ENCODE peak calls at places on chromosomes 13 and 19, in five cellular contexts. T is tibial artery, W is endodermal cell, C is tibial nerve, V is cardiac muscle cell. H is an unnamed sample.

GRCh38 chr13:21625366-21625765 is 21.4 kb upstream of the MICU2 start:
- DNase-seq in T (no peak), V (peak), C (no peak), W (no peak), H (peak)

GRCh38 chr19:44777715-44778347 is at the start of gene CBLC:
- DNase-seq in W (peak), C (no peak), T (no peak), V (no peak), H (no peak)

GRCh38 chr13:66560189-66560588 is 669.9 kb downstream of the PCDH9 start:
- DNase-seq in W (no peak), T (no peak), C (no peak), V (peak), H (no peak)

GRCh38 chr13:75302031-75302430 is 179.9 kb downstream of the TBC1D4 start:
- DNase-seq in V (peak), C (no peak), T (no peak), W (no peak), H (peak)

GRCh38 chr13:105341256-105341655 is 1194.2 kb downstream of the EFNB2 start:
- DNase-seq in C (no peak), T (no peak), W (no peak), V (no peak), H (no peak)

GRCh38 chr13:107144432-107144831 is 576.5 kb upstream of the ARGLU1 start:
- DNase-seq in W (no peak), C (no peak), V (peak), T (no peak), H (peak)

GRCh38 chr19:1862068-1862423 is 1.3 kb downstream of the KLF16 start:
- DNase-seq in V (no peak), T (no peak), C (no peak), W (peak), H (no peak)

GRCh38 chr13:33351324-33351723 is 65.8 kb upstream of the STARD13 start:
- DNase-seq in T (no peak), C (no peak), V (peak), W (no peak), H (peak)

GRCh38 chr19:42468273-42468796 is 25.6 kb upstream of the CXCL17 start:
- DNase-seq in W (no peak), V (peak), T (no peak), C (no peak), H (peak)

GRCh38 chr13:40681341-40682051 is 15.1 kb upstream of the FOXO1 start:
- DNase-seq in V (peak), C (no peak), T (no peak), W (peak), H (no peak)

GRCh38 chr19:3123088-3123721 is 12.6 kb upstream of the GNA15 start:
- DNase-seq in T (peak), W (no peak), C (no peak), V (no peak), H (no peak)

GRCh38 chr13:49247722-49248432 is at the start of gene CDADC1:
- DNase-seq in C (peak), V (peak), W (peak), T (peak), H (peak)
- TF ChIP-seq CTCF in C (no peak), V (no peak), W (no peak), T (no peak), H (no peak)

DNA sequence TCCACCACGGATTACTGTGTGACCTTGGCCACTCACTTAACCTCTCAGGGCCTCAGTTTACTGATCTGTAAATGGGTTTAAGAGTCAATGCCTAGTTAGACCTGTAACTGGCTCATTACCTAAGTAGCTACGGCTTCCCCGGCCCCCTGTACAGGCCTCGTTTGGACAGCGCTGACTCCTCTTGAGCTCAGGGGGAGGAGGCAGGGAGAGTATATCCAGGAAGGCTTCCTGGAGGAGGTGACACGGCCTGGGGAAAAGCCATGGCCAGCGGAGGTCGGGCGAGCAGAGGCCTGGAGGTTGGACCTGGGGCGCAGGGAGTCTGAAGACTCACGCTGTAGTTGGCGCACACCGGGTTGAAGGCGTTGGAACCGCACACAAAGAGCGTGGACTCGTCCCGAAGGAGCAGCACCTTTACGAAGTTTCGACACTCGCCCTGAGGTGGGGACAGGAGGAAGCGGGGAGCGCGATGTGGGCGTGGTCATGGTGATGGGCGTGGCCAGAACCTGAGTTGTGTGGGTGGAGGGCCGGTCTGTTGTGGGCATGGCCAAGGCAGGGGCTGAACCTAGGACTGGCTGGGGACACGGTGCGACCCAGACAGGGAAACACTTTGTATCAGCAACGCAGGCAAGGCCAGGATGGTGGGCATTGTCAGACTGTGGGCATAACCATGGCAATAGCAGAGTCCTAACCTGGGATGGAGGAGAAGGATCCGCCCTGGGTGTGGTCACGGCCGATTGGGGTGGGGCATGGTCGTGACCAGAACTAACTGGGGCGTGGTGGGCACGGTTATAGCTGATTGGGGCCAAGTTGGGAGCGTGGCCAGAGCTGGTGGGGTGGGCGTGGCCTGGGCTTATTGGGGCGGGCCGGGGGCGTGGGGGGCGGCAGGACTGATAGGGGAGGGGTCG is 3.6 kb downstream of the SEMA6B start:
- DNase-seq in C (no peak), V (no peak), W (peak), T (no peak), H (no peak)
- H3K4me3 ChIP-seq in C (no peak), V (no peak), W (no peak), T (no peak), H (no peak)

GRCh38 chr19:4980838-4981680 is 12.1 kb downstream of the KDM4B start:
- DNase-seq in T (no peak), C (no peak), W (peak), V (no peak), H (no peak)
- TF ChIP-seq CTCF in T (no peak), C (no peak), W (peak), V (no peak), H (no peak)

DNA sequence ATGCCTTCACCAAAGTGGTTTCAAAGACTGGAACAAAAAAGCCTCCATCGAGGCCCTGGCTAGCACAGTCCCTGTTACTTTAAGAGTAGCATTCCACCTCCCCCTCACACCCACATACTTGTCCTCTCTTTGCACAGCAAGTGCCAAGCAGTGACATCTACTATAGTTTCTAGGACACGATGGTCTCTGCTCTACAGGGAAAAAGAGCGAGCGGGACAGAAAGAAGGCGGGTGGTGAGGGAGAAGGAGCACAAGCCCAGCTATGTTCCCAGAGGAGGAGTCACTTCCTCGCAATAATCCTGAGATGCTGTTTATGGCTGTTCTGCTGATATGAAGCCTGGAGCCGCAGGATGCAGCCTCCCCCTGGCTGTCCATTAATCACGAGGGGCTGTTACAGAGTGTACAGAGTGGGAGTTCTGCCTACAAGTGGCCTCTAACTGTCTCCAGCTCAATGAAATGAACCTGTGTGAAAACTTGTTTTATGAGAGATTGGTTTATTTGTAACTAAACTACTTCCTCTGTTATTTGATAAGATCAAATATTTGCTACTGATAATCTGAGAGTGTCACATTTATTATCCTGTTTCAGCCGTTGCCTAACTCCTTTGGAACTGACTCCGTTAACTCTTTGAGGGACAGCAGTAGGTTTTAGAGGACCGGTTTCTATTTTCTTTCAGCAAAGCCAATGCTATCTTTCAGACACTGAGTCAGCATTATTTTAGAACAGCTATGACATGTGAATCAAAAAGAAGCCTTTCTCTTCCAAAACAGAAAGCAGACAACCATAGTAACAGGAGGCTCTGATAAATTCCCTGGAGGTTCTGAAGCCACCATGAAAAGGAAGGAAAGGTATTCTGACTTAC is 208.0 kb downstream of the SPRY2 start:
- DNase-seq in V (peak), C (peak), W (peak), T (peak), H (peak)
- H3K4me3 ChIP-seq in V (peak), C (peak), W (no peak), T (peak), H (peak)

GRCh38 chr13:28679628-28680027 is 20.7 kb downstream of the POMP start:
- DNase-seq in T (no peak), V (peak), C (no peak), W (no peak), H (peak)

GRCh38 chr13:28680541-28680940 is 21.6 kb downstream of the POMP start:
- DNase-seq in V (no peak), W (no peak), C (no peak), T (no peak), H (no peak)

GRCh38 chr13:28684257-28684656 is 25.3 kb downstream of the POMP start:
- DNase-seq in T (no peak), V (no peak), W (peak), C (no peak), H (peak)

DNA sequence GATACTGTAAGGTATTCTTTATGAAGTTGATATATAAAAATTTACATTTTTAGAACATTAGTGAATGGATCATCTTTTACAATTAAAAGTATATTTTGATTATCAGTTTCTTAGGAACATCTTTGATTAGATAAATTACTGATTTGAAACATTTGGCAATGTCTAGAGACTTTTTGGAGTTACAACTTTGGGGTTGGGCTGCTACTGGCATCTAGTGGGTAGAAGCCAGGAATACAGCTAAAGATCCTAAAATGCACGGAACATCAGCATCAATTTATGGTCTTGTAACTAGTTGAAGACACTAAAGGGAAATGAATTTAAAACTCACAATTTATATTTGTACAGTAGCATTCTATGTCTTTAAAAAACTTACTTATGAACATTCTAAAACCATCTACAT is 19.9 kb downstream of the POMP start:
- DNase-seq in W (no peak), T (no peak), V (no peak), C (no peak), H (peak)
- TF ChIP-seq CTCF in W (peak), T (no peak), V (no peak), C (no peak), H (peak)

DNA sequence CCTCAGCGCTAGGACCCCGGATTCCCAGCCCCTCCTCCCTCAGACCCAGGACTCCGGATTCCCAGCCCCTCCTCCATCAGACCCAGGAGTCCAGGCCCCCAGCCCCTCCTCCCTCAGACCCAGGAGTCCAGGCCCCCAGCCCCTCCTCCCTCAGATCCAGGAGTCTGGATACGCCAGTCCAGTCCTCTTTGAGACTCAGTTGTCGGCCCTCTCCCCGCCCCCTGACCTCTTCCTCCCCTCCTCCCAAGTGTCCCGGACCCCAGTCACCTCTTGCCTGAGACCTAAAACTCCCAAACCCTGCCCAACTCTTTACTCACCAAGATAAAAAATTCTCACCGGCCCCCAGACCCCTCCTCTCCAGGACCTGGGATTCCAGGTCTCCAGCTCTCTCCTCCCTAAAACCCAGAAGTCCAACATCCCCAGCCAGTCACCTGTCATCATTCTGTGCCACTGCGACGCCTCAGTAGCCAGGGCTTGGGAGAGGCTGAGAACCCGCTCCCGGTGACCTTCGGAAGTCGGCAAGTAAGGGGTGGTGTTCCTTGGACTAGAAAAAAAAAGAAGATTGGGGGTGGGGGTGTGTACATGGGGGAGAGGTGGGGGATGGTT is 1.4 kb upstream of the HSD17B14 start:
- DNase-seq in V (no peak), W (peak), T (no peak), C (no peak), H (no peak)
- H3K4me3 ChIP-seq in V (peak), W (peak), T (peak), C (no peak), H (no peak)

GRCh38 chr19:18858906-18859646 is 27.3 kb downstream of the UPF1 start:
- DNase-seq in W (no peak), C (no peak), T (no peak), V (no peak), H (no peak)

GRCh38 chr19:18855647-18856384 is 24.1 kb downstream of the UPF1 start:
- DNase-seq in C (no peak), V (no peak), T (no peak), W (no peak), H (no peak)

GRCh38 chr19:18854982-18855381 is 23.2 kb downstream of the UPF1 start:
- DNase-seq in W (no peak), C (no peak), T (no peak), V (no peak), H (no peak)

GRCh38 chr19:18857223-18857622 is 25.5 kb downstream of the UPF1 start:
- DNase-seq in C (no peak), V (no peak), W (no peak), T (no peak), H (no peak)

GRCh38 chr19:18856385-18857126 is 24.8 kb downstream of the UPF1 start:
- DNase-seq in V (peak), T (no peak), W (peak), C (no peak), H (peak)
- TF ChIP-seq CTCF in V (peak), T (no peak), W (peak), C (no peak), H (peak)

GRCh38 chr13:77916481-77916880 is 2.1 kb downstream of the EDNRB start:
- DNase-seq in T (no peak), W (no peak), V (no peak), C (no peak), H (no peak)
- H3K4me3 ChIP-seq in T (peak), W (peak), V (no peak), C (no peak), H (peak)

GRCh38 chr13:79490326-79490725 is 9.4 kb downstream of the NDFIP2 start:
- DNase-seq in V (no peak), T (no peak), C (no peak), W (no peak), H (no peak)

GRCh38 chr13:79492918-79493594 is 12.1 kb downstream of the NDFIP2 start:
- DNase-seq in V (no peak), T (no peak), W (no peak), C (no peak), H (no peak)

GRCh38 chr13:79490846-79491245 is 9.9 kb downstream of the NDFIP2 start:
- DNase-seq in T (no peak), W (no peak), V (no peak), C (no peak), H (no peak)

GRCh38 chr13:79491715-79492114 is 10.8 kb downstream of the NDFIP2 start:
- DNase-seq in C (no peak), T (no peak), W (no peak), V (peak), H (peak)

DNA sequence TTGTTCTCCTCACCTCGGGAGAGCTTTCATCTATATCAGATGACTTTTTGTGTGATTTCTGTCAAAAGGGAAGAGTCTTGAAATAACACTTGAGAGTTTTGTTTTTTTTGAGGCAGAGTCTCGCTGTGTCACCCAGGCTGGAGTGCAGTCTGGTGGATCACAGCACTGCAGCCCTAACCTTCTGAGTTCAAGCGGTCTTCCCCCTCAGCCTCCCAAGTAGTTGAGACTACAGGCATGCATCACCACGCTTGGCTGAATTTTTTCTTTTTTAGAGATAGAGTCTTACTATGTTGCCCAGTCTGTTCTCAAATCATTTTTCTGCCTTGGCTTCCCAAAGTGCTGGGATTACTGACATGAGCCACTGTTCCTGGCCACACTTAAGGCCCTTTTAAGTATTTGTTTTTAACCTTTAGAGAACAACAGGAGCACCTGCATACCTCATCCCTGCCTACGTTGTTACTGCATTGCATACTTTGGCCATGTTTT is 11.4 kb downstream of the NDFIP2 start:
- DNase-seq in T (no peak), V (no peak), C (no peak), W (peak), H (no peak)
- TF ChIP-seq CTCF in T (no peak), V (no peak), C (no peak), W (no peak), H (no peak)